ENCODE peak calls at places on chromosomes 1 and 21, in ten cellular contexts. B is left ventricle myocardium inferior; P is GM06990; V is activated CD4-positive, alpha-beta T cell treated with anti-CD3 and anti-CD28 coated beads, Interleukin-2, amount 50 U/mL, for 1 hour; S is astrocyte of the spinal cord; A is cardiac muscle cell; N is fibroblast of lung; K is HT-29; D is RPMI7951; H is GM23338. G is an unnamed sample.

GRCh38 chr1:27517907-27518718 is 28.1 kb upstream of the WASF2 start:
- DNase-seq in B (no peak), P (no peak), V (no peak), S (no peak), A (no peak), N (no peak), K (peak), D (no peak), H (no peak), G (no peak)

GRCh38 chr1:160911441-160911840 is 26.5 kb upstream of the ITLN1 start:
- DNase-seq in B (no peak), P (no peak), V (no peak), S (no peak), A (peak), N (peak), K (no peak), D (no peak), H (no peak), G (no peak)

GRCh38 chr1:94962745-94963265 is 35.9 kb upstream of the CNN3 start:
- DNase-seq in B (no peak), P (peak), V (no peak), S (peak), A (peak), N (peak), K (peak), D (peak), H (no peak), G (peak)

GRCh38 chr1:223887724-223888428 is 42.1 kb upstream of the TP53BP2 start:
- DNase-seq in B (no peak), P (no peak), V (no peak), S (peak), A (peak), N (peak), K (peak), D (peak), H (no peak), G (no peak)

GRCh38 chr1:31110846-31111245 is 45.3 kb upstream of the PUM1 start:
- DNase-seq in B (no peak), P (no peak), V (no peak), S (no peak), A (no peak), N (no peak), K (no peak), D (no peak), H (no peak), G (no peak)

GRCh38 chr1:211704567-211704942 is 29.1 kb upstream of the NEK2 start:
- DNase-seq in B (no peak), P (no peak), V (no peak), S (no peak), A (no peak), N (no peak), K (no peak), D (no peak), H (no peak), G (no peak)

GRCh38 chr21:31298618-31299269 is 45.3 kb downstream of the TIAM1 start:
- DNase-seq in B (no peak), P (no peak), V (no peak), S (peak), A (no peak), N (peak), K (no peak), D (no peak), H (no peak), G (no peak)

GRCh38 chr1:54518489-54518888 is 29.5 kb upstream of the ACOT11 start:
- DNase-seq in B (no peak), P (no peak), V (no peak), S (no peak), A (no peak), N (no peak), K (no peak), D (no peak), H (no peak), G (no peak)

GRCh38 chr1:158035976-158036583 is 42.6 kb downstream of the KIRREL1 start:
- DNase-seq in B (no peak), P (no peak), V (no peak), S (peak), A (peak), N (peak), K (peak), D (peak), H (peak), G (no peak)

GRCh38 chr1:101282314-101283087 is 45.7 kb downstream of the S1PR1 start:
- DNase-seq in B (no peak), P (no peak), V (no peak), S (peak), A (peak), N (peak), K (no peak), D (peak), H (no peak), G (no peak)

GRCh38 chr1:193593355-193593874 is 407.0 kb upstream of the B3GALT2 start:
- DNase-seq in B (no peak), P (no peak), V (no peak), S (no peak), A (no peak), N (no peak), K (no peak), D (no peak), H (no peak), G (no peak)

GRCh38 chr1:2815551-2815950 is 14.1 kb upstream of the TTC34 start:
- DNase-seq in B (no peak), P (no peak), V (no peak), S (no peak), A (no peak), N (no peak), K (no peak), D (no peak), H (no peak), G (no peak)

GRCh38 chr1:217136895-217137205 is 413.6 kb upstream of the ESRRG start:
- DNase-seq in B (no peak), P (no peak), V (no peak), S (no peak), A (no peak), N (no peak), K (no peak), D (no peak), H (peak), G (no peak)

GRCh38 chr21:35168702-35169101 is 119.6 kb upstream of the RUNX1 start:
- DNase-seq in B (no peak), P (no peak), V (no peak), S (no peak), A (no peak), N (peak), K (no peak), D (no peak), H (peak), G (no peak)

GRCh38 chr1:40039245-40039756 is 1.2 kb upstream of the CAP1 start:
- DNase-seq in B (no peak), P (peak), V (no peak), S (no peak), A (no peak), N (no peak), K (no peak), D (no peak), H (no peak), G (no peak)

GRCh38 chr1:38256072-38256471 is 209.5 kb upstream of the POU3F1 start:
- DNase-seq in B (no peak), P (no peak), V (no peak), S (no peak), A (no peak), N (no peak), K (no peak), D (no peak), H (no peak), G (no peak)

GRCh38 chr1:45769261-45769932 is 18.9 kb upstream of the IPP start:
- DNase-seq in B (no peak), P (no peak), V (no peak), S (peak), A (peak), N (peak), K (no peak), D (peak), H (peak), G (no peak)

GRCh38 chr21:46171996-46172862 is 12.0 kb downstream of the SPATC1L start:
- DNase-seq in B (no peak), P (peak), V (no peak), S (no peak), A (no peak), N (no peak), K (no peak), D (no peak), H (no peak), G (no peak)

GRCh38 chr1:111814305-111814628 is 58.6 kb downstream of the DDX20 start:
- DNase-seq in B (no peak), P (no peak), V (no peak), S (no peak), A (no peak), N (no peak), K (no peak), D (no peak), H (no peak), G (no peak)

GRCh38 chr1:154219511-154219910 is 1.2 kb upstream of the UBAP2L start:
- DNase-seq in B (no peak), P (no peak), V (no peak), S (peak), A (peak), N (peak), K (peak), D (peak), H (peak), G (no peak)

GRCh38 chr1:114369930-114370329 is 141.1 kb downstream of the TRIM33 start:
- DNase-seq in B (no peak), P (no peak), V (no peak), S (no peak), A (peak), N (no peak), K (no peak), D (no peak), H (no peak), G (no peak)

GRCh38 chr1:75855010-75855409 is 58.3 kb downstream of the MSH4 start:
- DNase-seq in B (no peak), P (no peak), V (no peak), S (peak), A (peak), N (peak), K (no peak), D (peak), H (no peak), G (no peak)

GRCh38 chr1:23343246-23344110 is 606 bp downstream of the HNRNPR start:
- DNase-seq in B (no peak), P (no peak), V (peak), S (peak), A (peak), N (peak), K (peak), D (peak), H (peak), G (peak)

GRCh38 chr1:110765640-110766335 is 91.0 kb upstream of the KCNA3 start:
- DNase-seq in B (no peak), P (no peak), V (peak), S (peak), A (peak), N (peak), K (peak), D (peak), H (peak), G (peak)

GRCh38 chr1:219573960-219574359 is 38.9 kb downstream of the ZC3H11B start:
- DNase-seq in B (no peak), P (peak), V (no peak), S (no peak), A (no peak), N (no peak), K (no peak), D (no peak), H (no peak), G (no peak)

G was measured in activated CD4-positive, alpha-beta memory T cell treated with anti-CD3 and anti-CD28 coated beads, Interleukin-2, amount 10 ng/mL, durations not matched to agents 7 days and 5 days.